ENCODE peak calls at places on chromosomes 1 and 21, in seven cellular contexts. V is stimulated activated naive CD4-positive, alpha-beta T cell; C is ovary; A is NCI-H1105; X is lung; Y is stimulated activated CD4-positive, alpha-beta T cell treated with anti-CD3 and anti-CD28 coated beads, Interleukin-1b, Interleukin-23, amount 100 ng/mL, for 1 hour; M is activated CD8-positive, alpha-beta memory T cell treated with anti-CD3 and anti-CD28 coated beads for 24 hours. D is an unnamed sample.
A peak's percentile ranks its signal among the peaks of the same experiment; 100 is the strongest.

GRCh38 chr1:232377494-232377770 is 252.5 kb downstream of the SIPA1L2 start:
- DNase-seq in X (no peak), M (no peak), V (no peak), A (no peak), C (no peak), Y (no peak), D (peak; percentile 45)

GRCh38 chr1:2881556-2881955 is 80.1 kb upstream of the TTC34 start:
- DNase-seq in X (no peak), C (no peak), A (no peak), Y (no peak), V (no peak), M (no peak), D (no peak)

GRCh38 chr21:45594721-45595489 is 48.6 kb upstream of the PCBP3 start:
- DNase-seq in X (no peak), V (no peak), M (no peak), Y (no peak), C (no peak), A (no peak), D (no peak)

GRCh38 chr1:12478612-12478985 is 139.4 kb downstream of the DHRS3 start:
- DNase-seq in Y (no peak), A (no peak), X (no peak), C (peak; percentile 55), V (peak; percentile 51), M (peak; percentile 77), D (no peak)

GRCh38 chr1:178541829-178542553 is 29.1 kb downstream of the TEX35 start:
- DNase-seq in A (no peak), Y (peak; percentile 12), C (peak; percentile 53), X (peak; percentile 62), M (peak; percentile 83), V (peak; percentile 46), D (no peak)

GRCh38 chr21:17492415-17493168 is 20.3 kb upstream of the CXADR start:
- DNase-seq in V (no peak), A (no peak), X (peak; percentile 45), Y (no peak), C (no peak), M (no peak), D (peak; percentile 74)

GRCh38 chr1:226443439-226443838 is 35.5 kb upstream of the PARP1 start:
- DNase-seq in X (no peak), Y (no peak), M (no peak), A (no peak), C (no peak), V (no peak), D (no peak)

GRCh38 chr21:27572681-27573080 is 605.8 kb upstream of the ADAMTS5 start:
- DNase-seq in X (no peak), V (no peak), A (no peak), M (no peak), C (no peak), Y (no peak), D (peak; percentile 6)

GRCh38 chr1:67618285-67619018 is 66.5 kb upstream of the GADD45A start:
- DNase-seq in A (no peak), Y (no peak), C (peak; percentile 79), M (no peak), X (peak; percentile 43), V (no peak), D (peak; percentile 85)

GRCh38 chr1:91564888-91565700 is 64.4 kb downstream of the CDC7 start:
- DNase-seq in M (no peak), X (no peak), Y (no peak), C (no peak), V (no peak), A (no peak), D (no peak)

GRCh38 chr1:184362876-184363275 is 24.0 kb upstream of the C1orf21 start:
- DNase-seq in C (no peak), M (no peak), X (no peak), V (no peak), A (no peak), Y (no peak), D (no peak)